ENCODE peak calls at places on chromosome 3, in eight cellular contexts. B is GM23248; V is aorta; H is naive thymus-derived CD4-positive, alpha-beta T cell; A is cardiac muscle cell; W is K562; P is Peyer's patch; C is thyroid gland. E is an unnamed sample. For H3K27me3, the result is how much of the 10 kb centered on the place peaks cover.

GRCh38 chr3:176431986-176432385 is 765.3 kb downstream of the TBL1XR1 start:
- DNase-seq in B (peak), W (no peak), A (no peak), C (no peak), H (no peak), V (no peak), P (no peak), E (no peak)

GRCh38 chr3:100151024-100151707 is 36.9 kb upstream of the FILIP1L start:
- DNase-seq in B (no peak), A (no peak), V (no peak), W (no peak), P (no peak), C (no peak), H (no peak), E (peak)

GRCh38 chr3:139477710-139478640 is 1.7 kb upstream of the RBP2 start:
- DNase-seq in B (no peak), P (peak), A (no peak), W (no peak), H (no peak), V (no peak), C (no peak), E (no peak)

GRCh38 chr3:187319699-187320302 is 28.3 kb upstream of the MASP1 start:
- DNase-seq in V (peak), C (peak), A (peak), P (no peak), W (peak), H (no peak), B (peak), E (peak)

GRCh38 chr3:38533285-38533994 is 37.3 kb downstream of the EXOG start:
- DNase-seq in P (no peak), A (peak), B (no peak), W (peak), H (no peak), C (no peak), V (no peak), E (no peak)

GRCh38 chr3:153305189-153305588 is 143.2 kb downstream of the RAP2B start:
- DNase-seq in V (no peak), H (no peak), A (no peak), P (no peak), C (peak), B (no peak), W (no peak), E (no peak)

GRCh38 chr3:107969994-107970896 is 120.6 kb downstream of the CD47 start:
- DNase-seq in A (no peak), V (no peak), W (no peak), B (peak), P (no peak), H (no peak), C (no peak), E (no peak)

GRCh38 chr3:7144696-7145308 is 283.9 kb downstream of the GRM7 start:
- DNase-seq in V (no peak), A (peak), H (no peak), C (no peak), W (peak), B (peak), P (no peak), E (no peak)

GRCh38 chr3:171028779-171029232 is 2.3 kb upstream of the SLC2A2 start:
- DNase-seq in W (no peak), H (no peak), P (no peak), B (peak), A (no peak), V (no peak), C (peak), E (no peak)

GRCh38 chr3:140349938-140350337 is 327.9 kb upstream of the TRIM42 start:
- DNase-seq in B (no peak), H (no peak), W (no peak), A (peak), C (no peak), V (no peak), P (no peak), E (no peak)

GRCh38 chr3:160169139-160169830 is 55.9 kb upstream of the C3orf80 start:
- DNase-seq in W (no peak), A (no peak), B (peak), V (no peak), C (no peak), P (no peak), H (no peak), E (no peak)

GRCh38 chr3:38595393-38595792 is 54.1 kb downstream of the SCN5A start:
- DNase-seq in A (no peak), C (no peak), B (no peak), V (no peak), W (no peak), H (no peak), P (no peak), E (no peak)

GRCh38 chr3:46480481-46481195 is 15.9 kb upstream of the LTF start:
- DNase-seq in A (no peak), V (peak), C (no peak), P (no peak), W (no peak), H (no peak), B (no peak), E (no peak)

GRCh38 chr3:184540777-184541681 is 20.6 kb upstream of the EPHB3 start:
- DNase-seq in H (peak), A (peak), W (peak), P (peak), C (peak), V (peak), B (peak), E (peak)

GRCh38 chr3:70726096-70726745 is 413.8 kb upstream of the MDFIC2 start:
- DNase-seq in C (no peak), H (no peak), V (no peak), B (no peak), W (no peak), A (no peak), P (no peak), E (no peak)

GRCh38 chr3:40504636-40505430 is 1.0 kb upstream of the ZNF620 start:
- DNase-seq in C (peak), B (peak), W (no peak), V (no peak), P (no peak), A (no peak), H (no peak), E (peak)

GRCh38 chr3:192817053-192817452 is 89.7 kb upstream of the FGF12 start:
- DNase-seq in V (no peak), B (peak), A (no peak), H (no peak), C (no peak), W (no peak), P (no peak), E (no peak)

GRCh38 chr3:98246142-98246541 is 17.9 kb upstream of the OR5H6 start:
- DNase-seq in V (no peak), W (no peak), P (no peak), A (no peak), B (no peak), H (no peak), C (no peak), E (no peak)

GRCh38 chr3:139948467-139948866 is 13.5 kb downstream of the CLSTN2 start:
- DNase-seq in H (no peak), W (no peak), A (no peak), P (no peak), V (no peak), B (no peak), C (no peak), E (no peak)

GRCh38 chr3:185561958-185562357 is 9.6 kb upstream of the LIPH start:
- DNase-seq in W (no peak), P (no peak), A (peak), C (peak), V (no peak), B (no peak), H (no peak), E (no peak)

GRCh38 chr3:123405021-123405420 is 43.9 kb downstream of the ADCY5 start:
- DNase-seq in H (no peak), B (no peak), V (peak), P (no peak), A (no peak), C (no peak), W (no peak), E (no peak)

GRCh38 chr3:23913873-23914743 is 2.7 kb downstream of the NKIRAS1 start:
- DNase-seq in B (no peak), V (no peak), H (no peak), P (no peak), C (no peak), A (no peak), W (no peak), E (no peak)

GRCh38 chr3:34258271-34259015 is 460.0 kb downstream of the PDCD6IP start:
- DNase-seq in W (no peak), V (no peak), A (peak), P (no peak), C (no peak), B (no peak), H (no peak), E (no peak)

GRCh38 chr3:102156426-102156825 is 278.4 kb upstream of the ZPLD1 start:
- DNase-seq in C (peak), A (no peak), W (no peak), B (peak), P (no peak), H (no peak), V (no peak), E (no peak)

GRCh38 chr3:60053518-60054265 is 1003.9 kb upstream of the CFAP20DC start:
- DNase-seq in H (no peak), A (no peak), B (peak), C (no peak), P (no peak), W (peak), V (no peak), E (no peak)

GRCh38 chr3:173584093-173584833 is 186.7 kb downstream of the NLGN1 start:
- DNase-seq in W (peak), B (peak), A (peak), V (no peak), H (no peak), C (peak), P (no peak), E (no peak)

GRCh38 chr3:178436773-178437172 is 99.5 kb upstream of the KCNMB2 start:
- DNase-seq in H (no peak), A (peak), W (peak), P (no peak), V (no peak), B (peak), C (no peak), E (no peak)

GRCh38 chr3:105997800-105998526 is 129.2 kb upstream of the CBLB start:
- DNase-seq in A (no peak), V (no peak), P (no peak), B (peak), W (no peak), H (no peak), C (no peak), E (peak)

GRCh38 chr3:136817448-136817847 is 1.5 kb upstream of the SLC35G2 start:
- DNase-seq in H (no peak), P (no peak), C (peak), W (no peak), V (no peak), B (peak), A (peak), E (no peak)

GRCh38 chr3:24829632-24830229 is 335.1 kb upstream of the THRB start:
- DNase-seq in W (no peak), P (no peak), C (peak), B (peak), A (peak), H (no peak), V (peak), E (no peak)

GRCh38 chr3:50503504-50503903 is at the start of gene CACNA2D2:
- DNase-seq in H (peak), W (peak), C (peak), A (peak), V (peak), B (peak), P (peak), E (peak)

GRCh38 chr3:69649120-69649519 is 90.1 kb upstream of the MITF start:
- DNase-seq in H (no peak), C (no peak), A (no peak), W (no peak), V (no peak), B (peak), P (no peak), E (no peak)

GRCh38 chr3:125602752-125603649 is 7.7 kb upstream of the OSBPL11 start:
- DNase-seq in V (no peak), W (no peak), B (peak), P (no peak), C (peak), H (no peak), A (peak), E (no peak)

GRCh38 chr3:23587513-23587912 is 218.2 kb upstream of the UBE2E1 start:
- DNase-seq in V (no peak), H (no peak), A (no peak), B (no peak), C (no peak), P (no peak), W (no peak), E (no peak)

GRCh38 chr3:165185707-165186327 is 10.4 kb downstream of the SLITRK3 start:
- DNase-seq in W (peak), H (no peak), C (peak), V (no peak), P (peak), A (peak), B (peak), E (no peak)

GRCh38 chr3:4898454-4899313 is 80.6 kb upstream of the BHLHE40 start:
- DNase-seq in V (no peak), H (no peak), P (no peak), B (peak), C (no peak), A (no peak), W (peak), E (no peak)

GRCh38 chr3:187208159-187208558 is 10.9 kb downstream of the RTP1 start:
- DNase-seq in H (no peak), P (no peak), C (peak), B (peak), A (no peak), V (no peak), W (no peak), E (no peak)

GRCh38 chr3:129346690-129347440 is 68.2 kb downstream of the HMCES start:
- DNase-seq in P (no peak), A (peak), W (no peak), C (no peak), H (no peak), B (no peak), V (no peak), E (no peak)

GRCh38 chr3:129345281-129345680 is 66.6 kb downstream of the HMCES start:
- DNase-seq in H (no peak), V (no peak), B (no peak), P (no peak), A (no peak), C (no peak), W (no peak), E (no peak)

GRCh38 chr3:129344540-129345220 is 66.0 kb downstream of the HMCES start:
- DNase-seq in V (no peak), B (no peak), W (peak), A (peak), H (no peak), P (no peak), C (no peak), E (no peak)

GRCh38 chr3:129347446-129347845 is 68.8 kb downstream of the HMCES start:
- DNase-seq in V (no peak), W (no peak), H (no peak), C (no peak), A (no peak), B (no peak), P (no peak), E (no peak)

DNA sequence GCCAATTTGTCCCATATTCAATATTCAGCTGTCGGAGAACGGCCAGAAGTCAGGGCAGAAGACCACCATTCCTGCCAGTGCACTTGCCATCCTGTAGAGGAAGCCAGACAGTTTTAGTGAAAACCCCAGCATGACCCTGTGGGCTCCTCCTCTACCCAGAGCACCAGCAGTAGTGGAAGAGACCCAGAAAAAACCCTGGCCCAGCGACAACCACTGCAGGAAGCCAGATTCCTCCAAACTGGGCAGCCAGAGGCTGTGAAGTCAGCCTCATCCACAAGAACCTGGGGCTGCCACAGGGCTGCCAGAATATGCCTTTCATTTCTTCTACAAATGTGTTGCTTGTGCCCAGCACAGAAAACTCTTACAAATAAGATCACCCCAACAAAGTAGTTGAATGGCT is 67.3 kb downstream of the HMCES start:
- DNase-seq in H (no peak), C (no peak), B (peak), W (no peak), V (no peak), A (no peak), P (no peak), E (no peak)
- H3K27me3 ChIP-seq in H (under half), C (under half), B (under half), W (under half), V (under half), A (under half), P (under half), E (under half)

GRCh38 chr3:32821686-32822296 is 4.0 kb downstream of the TRIM71 start:
- DNase-seq in A (peak), H (no peak), W (peak), P (no peak), B (no peak), C (no peak), V (no peak), E (no peak)
- H3K27me3 ChIP-seq in A (under half), H (under half), W (half or more), P (under half), B (half or more), C (under half), V (under half), E (half or more)

GRCh38 chr3:42165211-42165610 is 74.1 kb downstream of the TRAK1 start:
- DNase-seq in A (no peak), C (no peak), H (no peak), W (no peak), V (no peak), P (no peak), B (no peak), E (no peak)
- H3K27me3 ChIP-seq in A (under half), C (under half), H (under half), W (under half), V (under half), P (under half), B (under half), E (under half)

GRCh38 chr3:126659915-126660886 is 5.3 kb upstream of the TXNRD3 start:
- DNase-seq in B (peak), P (peak), A (no peak), H (no peak), C (no peak), V (no peak), W (no peak), E (no peak)
- H3K27me3 ChIP-seq in B (half or more), P (under half), A (half or more), H (under half), C (under half), V (under half), W (under half), E (under half)

GRCh38 chr3:169665264-169666078 is 2.0 kb upstream of the MECOM start:
- DNase-seq in V (no peak), B (no peak), C (no peak), W (no peak), H (no peak), P (no peak), A (no peak), E (no peak)
- H3K27me3 ChIP-seq in V (under half), B (half or more), C (under half), W (half or more), H (under half), P (under half), A (half or more), E (under half)

GRCh38 chr3:13286873-13287272 is 133.2 kb downstream of the NUP210 start:
- DNase-seq in B (no peak), H (no peak), C (no peak), V (no peak), P (no peak), W (no peak), A (no peak), E (no peak)
- H3K27me3 ChIP-seq in B (under half), H (under half), C (under half), V (under half), P (under half), W (under half), A (under half), E (under half)